ENCODE peak calls at places on chromosomes 2 and 18, in seven cellular contexts. Z is GM12878, L is HCT116, U is SK-N-SH, S is K562, P is HepG2, K is H1. R is an unnamed sample.

GRCh38 chr2:158507141-158507540 is 50.4 kb downstream of the PKP4 start:
- DNase-seq in Z (no peak), L (no peak), U (no peak), S (no peak), P (no peak), K (no peak), R (no peak)

GRCh38 chr18:6661692-6662415 is 67.7 kb upstream of the ARHGAP28 start:
- DNase-seq in Z (no peak), L (no peak), U (no peak), S (no peak), P (no peak), K (no peak), R (no peak)

GRCh38 chr2:225735844-225736243 is 336.3 kb downstream of the NYAP2 start:
- DNase-seq in Z (no peak), L (peak), U (no peak), S (no peak), P (no peak), K (no peak), R (no peak)

GRCh38 chr2:127065299-127065931 is 41.5 kb downstream of the BIN1 start:
- DNase-seq in Z (no peak), L (no peak), U (no peak), S (no peak), P (no peak), K (no peak), R (no peak)

GRCh38 chr2:1704606-1705556 is 39.4 kb downstream of the PXDN start:
- DNase-seq in Z (no peak), L (no peak), U (peak), S (no peak), P (no peak), K (no peak), R (no peak)

GRCh38 chr2:135836596-135836995 is 388 bp downstream of the LCT start:
- DNase-seq in Z (no peak), L (no peak), U (no peak), S (no peak), P (no peak), K (no peak), R (no peak)

GRCh38 chr2:224584768-224585204 is 377 bp downstream of the CUL3 start:
- DNase-seq in Z (no peak), L (no peak), U (peak), S (peak), P (peak), K (no peak), R (no peak)

GRCh38 chr18:53458944-53459580 is 765.4 kb downstream of the MBD2 start:
- DNase-seq in Z (no peak), L (no peak), U (no peak), S (no peak), P (no peak), K (peak), R (no peak)

GRCh38 chr2:114167799-114168198 is 274.6 kb upstream of the DPP10 start:
- DNase-seq in Z (no peak), L (no peak), U (no peak), S (no peak), P (no peak), K (no peak), R (no peak)

GRCh38 chr2:26284132-26284531 is 39.4 kb downstream of the HADHB start:
- DNase-seq in Z (no peak), L (no peak), U (no peak), S (no peak), P (no peak), K (no peak), R (no peak)

GRCh38 chr2:239239607-239240479 is 161.0 kb downstream of the HDAC4 start:
- DNase-seq in Z (no peak), L (no peak), U (peak), S (no peak), P (no peak), K (no peak), R (no peak)

GRCh38 chr2:30310955-30311354 is 79.6 kb downstream of the LBH start:
- DNase-seq in Z (no peak), L (no peak), U (no peak), S (no peak), P (no peak), K (no peak), R (no peak)

GRCh38 chr2:175605989-175606841 is 395.9 kb downstream of the LNPK start:
- DNase-seq in Z (no peak), L (no peak), U (peak), S (no peak), P (peak), K (no peak), R (peak)

GRCh38 chr2:216116418-216116817 is 7.3 kb downstream of the XRCC5 start:
- DNase-seq in Z (no peak), L (no peak), U (peak), S (no peak), P (no peak), K (no peak), R (no peak)

GRCh38 chr2:119638891-119639539 is 40.0 kb upstream of the TMEM177 start:
- DNase-seq in Z (no peak), L (no peak), U (no peak), S (no peak), P (no peak), K (peak), R (no peak)

GRCh38 chr18:39681061-39681460 is 2115.5 kb upstream of the CELF4 start:
- DNase-seq in Z (no peak), L (no peak), U (peak), S (no peak), P (no peak), K (no peak), R (no peak)

GRCh38 chr18:59911600-59911999 is 11.8 kb downstream of the PMAIP1 start:
- DNase-seq in Z (no peak), L (no peak), U (no peak), S (no peak), P (no peak), K (no peak), R (no peak)

GRCh38 chr2:172445851-172446250 is 18.5 kb downstream of the ITGA6 start:
- DNase-seq in Z (no peak), L (no peak), U (no peak), S (no peak), P (no peak), K (no peak), R (no peak)

GRCh38 chr2:229910832-229911412 is 10.9 kb downstream of the TRIP12 start:
- DNase-seq in Z (no peak), L (no peak), U (peak), S (peak), P (peak), K (no peak), R (peak)

GRCh38 chr18:48044944-48045343 is 114.5 kb upstream of the SMAD2 start:
- DNase-seq in Z (no peak), L (no peak), U (no peak), S (no peak), P (no peak), K (no peak), R (no peak)

GRCh38 chr2:175880-176800 is 87.7 kb downstream of the SH3YL1 start:
- DNase-seq in Z (no peak), L (no peak), U (no peak), S (no peak), P (peak), K (no peak), R (no peak)

DNA sequence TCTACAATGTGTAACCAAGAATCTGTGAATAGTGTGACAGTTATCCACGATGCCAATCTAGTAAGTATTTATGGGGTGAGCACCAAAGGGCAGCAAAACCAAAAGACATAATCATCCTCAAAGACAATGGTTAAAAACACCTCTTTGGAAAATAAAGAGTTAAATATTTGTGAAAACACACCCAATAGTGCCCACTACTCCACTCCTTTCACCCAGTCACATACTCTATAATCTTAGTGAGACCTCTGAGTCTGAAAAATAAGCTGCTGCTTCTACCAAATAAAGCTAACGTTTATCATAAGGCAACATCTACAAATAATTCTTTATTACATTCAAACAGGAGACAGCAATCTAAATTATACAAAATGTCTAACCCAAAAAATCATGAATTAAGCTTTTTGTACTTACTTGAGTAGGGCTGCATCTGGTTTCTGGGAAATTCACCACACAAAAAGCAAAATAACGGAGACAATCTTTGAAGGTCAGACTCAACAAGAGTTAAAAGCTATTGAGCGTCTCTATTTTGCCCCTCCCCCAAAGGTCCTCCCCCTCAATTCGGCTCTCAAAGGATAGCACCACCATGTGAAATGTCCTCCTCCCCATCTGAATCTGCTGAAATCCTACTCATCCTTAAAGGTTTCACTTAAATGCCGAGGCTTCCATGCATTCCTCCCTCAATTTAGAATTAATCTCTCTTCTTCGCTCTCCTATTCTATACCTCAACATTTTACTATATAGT is 2.0 kb downstream of the RAPH1 start:
- DNase-seq in Z (no peak), L (no peak), U (peak), S (no peak), P (peak), K (no peak), R (no peak)
- TF ChIP-seq JUND in Z (no peak), L (no peak), U (no peak), S (no peak), P (no peak), K (no peak), R (no peak)

DNA sequence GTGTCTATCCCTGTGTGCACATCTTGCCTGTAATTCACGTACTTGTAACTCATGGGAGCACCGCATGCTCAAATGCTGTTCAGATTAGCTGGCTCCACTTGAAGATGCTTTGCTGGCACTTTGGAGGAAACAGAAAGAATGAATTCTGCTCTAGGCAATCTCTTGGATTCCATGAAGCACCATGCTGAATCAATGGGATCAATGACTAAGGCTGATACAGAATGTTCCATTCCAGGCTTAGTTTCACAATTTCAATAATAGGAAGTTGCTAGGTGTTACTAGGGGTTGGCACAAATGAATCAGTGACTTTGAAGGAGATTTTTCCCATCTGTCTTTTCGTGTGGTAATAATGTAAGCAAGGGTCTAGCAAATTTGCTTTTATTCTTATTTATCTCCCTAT is 328.8 kb downstream of the OSR1 start:
- DNase-seq in Z (no peak), L (no peak), U (no peak), S (no peak), P (no peak), K (no peak), R (no peak)
- TF ChIP-seq JUND in Z (no peak), L (no peak), U (no peak), S (no peak), P (no peak), K (no peak), R (no peak)

GRCh38 chr2:177396630-177397460 is 4.3 kb downstream of the AGPS start:
- DNase-seq in Z (no peak), L (no peak), U (no peak), S (no peak), P (peak), K (no peak), R (peak)
- TF ChIP-seq JUND in Z (no peak), L (peak), U (peak), S (no peak), P (peak), K (no peak), R (no peak)

GRCh38 chr2:11398710-11399109 is 54.3 kb upstream of the ROCK2 start:
- DNase-seq in Z (no peak), L (no peak), U (no peak), S (no peak), P (no peak), K (no peak), R (no peak)
- TF ChIP-seq JUND in Z (no peak), L (no peak), U (no peak), S (no peak), P (no peak), K (no peak), R (no peak)

GRCh38 chr2:100606740-100607343 is 44.0 kb downstream of the PDCL3 start:
- DNase-seq in Z (no peak), L (peak), U (peak), S (peak), P (peak), K (peak), R (peak)
- TF ChIP-seq JUND in Z (no peak), L (no peak), U (no peak), S (no peak), P (no peak), K (no peak), R (no peak)

DNA sequence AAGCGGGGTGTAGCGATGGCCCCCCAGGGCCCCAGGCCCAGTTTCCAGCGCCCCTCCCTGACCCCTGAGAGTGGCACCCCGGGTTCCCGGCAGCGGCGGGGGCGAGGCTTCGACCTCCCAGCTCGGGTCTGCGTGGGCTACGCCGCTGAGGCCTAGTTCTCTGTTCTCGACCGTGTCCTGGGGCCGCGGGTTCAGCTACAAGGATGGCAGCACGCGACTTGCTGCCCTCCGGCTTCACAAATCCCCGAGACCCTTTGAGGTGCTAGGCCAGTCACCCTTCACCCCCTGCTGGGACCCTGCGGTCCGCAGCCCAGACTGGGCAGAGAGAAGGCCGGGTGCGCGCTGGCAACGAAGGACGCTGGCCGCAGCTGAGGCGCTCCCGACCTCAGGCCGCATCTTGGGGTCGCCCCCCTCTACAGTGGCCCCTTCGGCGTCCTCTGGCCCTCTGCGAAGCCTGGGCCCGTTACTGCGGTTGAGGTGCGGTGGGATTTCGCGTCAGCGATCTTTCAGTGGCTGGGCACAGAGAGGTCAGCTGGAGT is 1.2 kb downstream of the OTX1 start:
- DNase-seq in Z (no peak), L (no peak), U (peak), S (no peak), P (no peak), K (no peak), R (no peak)
- TF ChIP-seq JUND in Z (no peak), L (no peak), U (no peak), S (no peak), P (no peak), K (no peak), R (no peak)

DNA sequence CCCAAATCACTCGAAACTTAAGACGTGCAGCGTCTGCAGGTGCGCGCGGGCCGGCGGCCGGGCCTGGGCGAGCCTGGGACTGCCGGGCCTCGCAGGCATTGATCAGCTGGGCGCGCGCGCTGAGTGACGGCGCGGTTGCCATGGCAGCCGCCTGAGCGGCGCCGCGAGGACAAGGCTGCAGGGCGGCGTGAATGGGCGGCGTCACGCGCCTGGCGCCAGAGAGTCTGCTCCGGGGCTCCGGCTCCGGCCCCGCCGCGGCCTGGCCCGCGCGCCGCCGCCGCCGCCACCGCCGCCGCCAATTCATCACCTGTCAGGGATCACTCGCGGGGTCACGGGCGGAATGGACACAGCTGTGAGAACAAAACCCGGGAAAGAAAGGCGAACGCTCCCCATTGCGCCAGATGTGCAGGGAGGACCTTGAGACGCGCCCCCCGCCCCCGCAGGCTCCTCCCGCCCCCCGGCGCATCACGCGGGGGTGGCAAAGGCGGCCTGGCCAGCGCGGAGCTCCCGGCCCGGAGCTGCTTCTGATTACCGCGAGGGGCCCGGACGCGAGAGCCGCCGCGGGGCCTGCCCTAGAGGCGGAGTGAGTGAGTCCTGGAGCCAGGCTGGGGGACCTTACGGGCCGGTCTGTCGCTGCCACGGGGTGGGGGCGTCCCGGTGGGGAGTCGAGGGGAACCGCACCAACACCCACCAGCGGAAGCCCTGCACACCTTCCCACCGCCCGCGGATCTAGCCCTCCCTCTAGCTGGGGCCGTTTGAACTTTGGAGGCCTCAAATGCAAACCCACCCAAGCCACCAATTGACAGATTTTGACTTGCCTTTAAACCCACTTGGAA is 2.9 kb upstream of the ID2 start:
- DNase-seq in Z (no peak), L (peak), U (peak), S (peak), P (peak), K (peak), R (peak)
- TF ChIP-seq JUND in Z (no peak), L (no peak), U (no peak), S (peak), P (no peak), K (no peak), R (no peak)

DNA sequence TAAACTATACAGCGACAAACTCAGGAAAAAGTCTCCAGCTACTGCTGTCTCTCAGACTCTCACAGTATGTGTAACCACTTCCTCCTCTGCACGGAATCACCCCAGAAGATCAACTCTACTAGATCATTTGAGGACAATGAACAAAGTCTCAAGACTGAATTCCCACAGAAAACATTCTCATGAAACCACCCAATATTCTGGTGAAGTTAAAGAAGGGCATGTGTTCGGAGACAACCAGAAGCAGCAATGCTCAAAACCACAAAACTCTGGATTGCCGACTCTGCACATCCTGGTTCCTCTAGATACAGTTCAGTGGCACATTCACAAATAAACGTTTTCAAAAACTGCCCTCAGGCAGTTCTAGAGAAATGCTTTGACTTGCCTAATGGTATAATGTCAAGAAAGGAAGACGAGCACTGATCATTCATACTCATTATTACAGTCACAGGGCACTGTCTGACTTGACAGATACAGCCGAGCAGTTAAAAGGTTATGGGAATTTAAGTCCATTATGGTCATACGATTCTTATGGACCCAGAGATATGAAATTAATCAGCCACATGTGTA is 91.9 kb upstream of the STK17B start:
- DNase-seq in Z (peak), L (no peak), U (no peak), S (no peak), P (no peak), K (no peak), R (no peak)
- TF ChIP-seq JUND in Z (no peak), L (no peak), U (no peak), S (no peak), P (no peak), K (no peak), R (no peak)